ENCODE peak calls at places on chromosomes 1 and 21, in six cellular contexts. N is fibroblast of lung, X is GM12878, J is PC-3, Y is GM23248, I is GM23338. C is an unnamed sample. For H3K4me1, the result is how much of the 10 kb centered on the place peaks cover.

GRCh38 chr1:163747261-163747660 is 425.5 kb downstream of the NUF2 start:
- DNase-seq in N (peak), X (no peak), J (peak), Y (peak), I (peak), C (no peak)

GRCh38 chr1:27290586-27290985 is 31.4 kb upstream of the TMEM222 start:
- DNase-seq in N (no peak), X (no peak), J (no peak), Y (no peak), I (no peak), C (no peak)

GRCh38 chr1:1665815-1666251 is 7.0 kb upstream of the CDK11B start:
- DNase-seq in N (no peak), X (no peak), J (no peak), Y (peak), I (peak), C (peak)

GRCh38 chr1:53321366-53321765 is 6.5 kb downstream of the LRP8 start:
- DNase-seq in N (no peak), X (no peak), J (no peak), Y (no peak), I (peak), C (peak)

GRCh38 chr1:31987231-31987630 is 26.4 kb upstream of the KHDRBS1 start:
- DNase-seq in N (no peak), X (no peak), J (no peak), Y (no peak), I (peak), C (no peak)

GRCh38 chr1:64234714-64235113 is 31.3 kb downstream of the UBE2U start:
- DNase-seq in N (no peak), X (no peak), J (no peak), Y (no peak), I (no peak), C (no peak)

GRCh38 chr21:36542312-36543101 is 62.6 kb upstream of the CLDN14 start:
- DNase-seq in N (no peak), X (peak), J (no peak), Y (no peak), I (peak), C (no peak)

GRCh38 chr1:5597171-5597864 is 394.9 kb downstream of the NPHP4 start:
- DNase-seq in N (no peak), X (no peak), J (no peak), Y (no peak), I (no peak), C (no peak)

GRCh38 chr1:183093821-183094287 is 70.6 kb downstream of the LAMC1 start:
- DNase-seq in N (peak), X (no peak), J (peak), Y (peak), I (peak), C (no peak)

DNA sequence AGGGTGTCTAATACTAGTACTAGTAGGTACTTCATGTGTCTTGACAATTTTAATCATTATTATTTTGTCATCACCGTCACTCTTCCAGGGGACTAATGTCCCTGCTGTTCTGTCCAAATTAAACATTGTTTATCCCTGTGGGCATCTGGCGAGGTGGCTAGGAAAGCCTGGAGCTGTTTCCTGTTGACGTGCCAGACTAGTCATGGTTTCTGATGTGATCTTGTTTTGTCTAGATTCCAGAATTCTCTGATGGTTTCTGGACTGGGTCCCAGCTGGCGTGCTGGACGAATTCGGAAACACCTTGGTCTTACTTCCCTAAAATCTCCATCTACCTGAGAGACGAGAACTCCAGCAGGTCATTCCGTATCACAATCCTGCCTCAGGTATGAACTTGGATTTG is 66.1 kb upstream of the FAM3B start:
- DNase-seq in N (peak), X (no peak), J (peak), Y (peak), I (no peak), C (no peak)
- H3K4me1 ChIP-seq in N (under half), X (under half), J (under half), Y (under half), I (under half), C (under half)

GRCh38 chr1:111270781-111271463 is 19.7 kb upstream of the CHIA start:
- DNase-seq in N (no peak), X (no peak), J (no peak), Y (no peak), I (peak), C (no peak)
- TF ChIP-seq EZH2 in N (no peak), X (no peak), J (no peak), Y (peak), I (no peak), C (no peak)

GRCh38 chr21:42533306-42533962 is 19.8 kb downstream of the SLC37A1 start:
- DNase-seq in N (no peak), X (no peak), J (no peak), Y (no peak), I (no peak), C (no peak)
- H3K4me1 ChIP-seq in N (under half), X (half or more), J (under half), Y (under half), I (under half), C (under half)

DNA sequence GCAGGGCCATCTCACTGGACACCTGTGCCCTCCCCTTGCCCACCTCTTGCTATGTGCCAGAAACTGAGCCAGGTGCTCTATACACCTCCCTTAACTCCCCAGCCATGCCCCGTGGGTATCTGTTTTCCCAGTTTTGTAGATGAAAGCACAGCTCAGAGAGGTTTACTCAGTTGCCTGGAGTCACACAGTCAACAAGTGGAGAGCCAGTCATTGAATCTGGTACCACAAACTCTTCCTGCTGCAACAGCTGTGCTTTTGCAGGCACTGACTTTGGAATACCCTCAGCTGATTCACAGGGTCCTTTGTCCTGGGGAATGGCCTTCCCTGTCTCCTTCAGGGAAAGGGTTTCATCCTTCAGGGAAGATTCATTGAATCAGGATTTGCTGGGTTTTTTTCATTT is 22.1 kb downstream of the PAX7 start:
- DNase-seq in N (no peak), X (no peak), J (no peak), Y (no peak), I (no peak), C (no peak)
- TF ChIP-seq EZH2 in N (no peak), X (no peak), J (no peak), Y (no peak), I (no peak), C (no peak)

C was measured in DND-41.